ENCODE peak calls at places on chromosomes 12 and 14, in ten cellular contexts. Z is lung; I is activated B cell treated with CpG ODN at 0.5 μM for 24 hours; V is DMS 273 treated with DMSO at 0.1 percent for 48 hours; D is kidney tubule cell; O is stimulated activated naive CD8-positive, alpha-beta T cell treated with anti-CD3 and anti-CD28 coated beads, Interleukin-15, Interleukin-2, amounts not matched to agents 100 U/mL and 50 U/mL, for 24 hours; U is HEK293T; L is left ventricle myocardium inferior; S is CD8-positive, alpha-beta T cell; P is amniotic stem cell. N is an unnamed sample.

GRCh38 chr12:106897082-106897481 is 58.6 kb upstream of the TMEM263 start:
- DNase-seq in Z (no peak), I (no peak), V (no peak), D (peak; percentile 6), O (no peak), U (no peak), L (no peak), S (no peak), P (no peak), N (no peak)

GRCh38 chr12:67426067-67426466 is 156.9 kb downstream of the CAND1 start:
- DNase-seq in Z (no peak), I (no peak), V (peak; percentile 20), D (peak; percentile 87), O (no peak), U (peak; percentile 42), L (no peak), S (no peak), P (no peak), N (no peak)

GRCh38 chr12:28130625-28131598 is 59.3 kb upstream of the CCDC91 start:
- DNase-seq in Z (no peak), I (no peak), V (no peak), D (peak; percentile 49), O (no peak), U (no peak), L (peak; percentile 17), S (no peak), P (peak; percentile 93), N (peak; percentile 49)

GRCh38 chr12:4116251-4117111 is 157.1 kb upstream of the CCND2 start:
- DNase-seq in Z (no peak), I (no peak), V (no peak), D (peak; percentile 59), O (no peak), U (no peak), L (no peak), S (no peak), P (peak; percentile 27), N (no peak)

GRCh38 chr14:99604766-99605298 is 825 bp upstream of the CCDC85C start:
- DNase-seq in Z (no peak), I (peak; percentile 48), V (no peak), D (peak; percentile 39), O (peak; percentile 43), U (peak; percentile 45), L (no peak), S (peak; percentile 33), P (no peak), N (no peak)

GRCh38 chr12:107495604-107496003 is 190.0 kb upstream of the PWP1 start:
- DNase-seq in Z (no peak), I (no peak), V (no peak), D (no peak), O (no peak), U (no peak), L (no peak), S (no peak), P (no peak), N (no peak)

GRCh38 chr12:24565300-24565699 is 383.6 kb downstream of the BCAT1 start:
- DNase-seq in Z (no peak), I (no peak), V (no peak), D (no peak), O (no peak), U (no peak), L (no peak), S (no peak), P (no peak), N (no peak)

GRCh38 chr14:93493054-93493453 is 62.3 kb downstream of the UNC79 start:
- DNase-seq in Z (no peak), I (no peak), V (no peak), D (peak; percentile 25), O (no peak), U (no peak), L (no peak), S (no peak), P (no peak), N (no peak)

GRCh38 chr12:68794653-68795253 is 13.2 kb upstream of the MDM2 start:
- DNase-seq in Z (no peak), I (no peak), V (no peak), D (peak; percentile 74), O (no peak), U (no peak), L (no peak), S (no peak), P (no peak), N (no peak)

GRCh38 chr14:99562848-99563748 is 40.9 kb downstream of the CCDC85C start:
- DNase-seq in Z (peak; percentile 84), I (no peak), V (peak; percentile 62), D (peak; percentile 87), O (no peak), U (peak; percentile 67), L (peak; percentile 82), S (no peak), P (no peak), N (peak; percentile 90)

GRCh38 chr12:111085100-111085499 is 164.7 kb upstream of the MYL2 start:
- DNase-seq in Z (no peak), I (no peak), V (no peak), D (peak; percentile 6), O (no peak), U (no peak), L (no peak), S (no peak), P (no peak), N (no peak)

GRCh38 chr12:59792647-59793046 is 196.8 kb downstream of the SLC16A7 start:
- DNase-seq in Z (no peak), I (no peak), V (no peak), D (no peak), O (no peak), U (no peak), L (no peak), S (no peak), P (no peak), N (no peak)

N was measured in ureter.